ENCODE peak calls at places on chromosomes 5 and 9, in four cellular contexts. C, Y, J and I are unnamed samples.

GRCh38 chr9:36165766-36166149 is 3.4 kb upstream of the CCIN start:
- DNase-seq in C (no peak), J (no peak), Y (no peak), I (no peak)

GRCh38 chr5:62112689-62113220 is 193.3 kb upstream of the KIF2A start:
- DNase-seq in C (no peak), J (no peak), Y (no peak), I (no peak)

GRCh38 chr5:106875591-106876297 is 795.0 kb downstream of the EFNA5 start:
- DNase-seq in J (no peak), Y (peak; percentile 8), C (peak; percentile 31), I (no peak)

GRCh38 chr5:35777358-35778087 is 79.2 kb upstream of the IL7R start:
- DNase-seq in J (no peak), C (peak; percentile 56), Y (peak; percentile 27), I (no peak)

GRCh38 chr5:100903036-100903887 is at the start of gene ST8SIA4:
- DNase-seq in Y (no peak), C (no peak), J (peak; percentile 95), I (peak; percentile 37)

GRCh38 chr5:152883061-152883460 is 478.0 kb upstream of the NMUR2 start:
- DNase-seq in Y (no peak), C (no peak), J (no peak), I (no peak)

GRCh38 chr9:131899248-131899882 is 159.5 kb upstream of the RAPGEF1 start:
- DNase-seq in Y (no peak), C (no peak), J (no peak), I (no peak)

GRCh38 chr5:8683528-8683927 is 814.6 kb downstream of the MTRR start:
- DNase-seq in C (no peak), J (no peak), Y (no peak), I (no peak)

GRCh38 chr9:36275060-36275459 is 16.8 kb upstream of the GNE start:
- DNase-seq in J (no peak), Y (no peak), C (no peak), I (no peak)

GRCh38 chr5:5315068-5315835 is 107.2 kb upstream of the ICE1 start:
- DNase-seq in J (no peak), Y (no peak), C (no peak), I (no peak)

GRCh38 chr9:114898741-114899140 is 31.6 kb downstream of the TNFSF8 start:
- DNase-seq in Y (peak; percentile 28), J (no peak), C (no peak), I (peak; percentile 10)

GRCh38 chr9:124800306-124801259 is 23.6 kb downstream of the OLFML2A start:
- DNase-seq in Y (no peak), C (no peak), J (no peak), I (peak; percentile 72)

GRCh38 chr5:137310051-137310730 is 188.9 kb downstream of the SPOCK1 start:
- DNase-seq in J (no peak), Y (no peak), C (no peak), I (no peak)

GRCh38 chr5:145704724-145705123 is 130.4 kb downstream of the PRELID2 start:
- DNase-seq in J (no peak), C (no peak), Y (no peak), I (no peak)

GRCh38 chr9:70422371-70423043 is 8.1 kb upstream of the KLF9 start:
- DNase-seq in J (no peak), C (no peak), Y (no peak), I (no peak)

GRCh38 chr9:126471084-126471611 is 142.6 kb upstream of the LMX1B start:
- DNase-seq in Y (peak; percentile 92), C (no peak), J (peak; percentile 52), I (peak; percentile 40)

GRCh38 chr5:9691261-9691660 is 61.1 kb upstream of the TAS2R1 start:
- DNase-seq in Y (no peak), C (no peak), J (no peak), I (no peak)

GRCh38 chr5:149936700-149937091 is 7.9 kb downstream of the PDE6A start:
- DNase-seq in J (no peak), Y (no peak), C (no peak), I (no peak)

GRCh38 chr5:41869150-41869738 is 981 bp downstream of the OXCT1 start:
- DNase-seq in Y (no peak), J (no peak), C (peak; percentile 29), I (no peak)

GRCh38 chr5:91074615-91075014 is 308.5 kb downstream of the ARRDC3 start:
- DNase-seq in C (no peak), J (peak; percentile 23), Y (no peak), I (no peak)

GRCh38 chr5:146243217-146243616 is 39.8 kb downstream of the RBM27 start:
- DNase-seq in J (no peak), Y (no peak), C (no peak), I (no peak)

GRCh38 chr9:132036521-132036920 is 43.1 kb downstream of the MED27 start:
- DNase-seq in J (no peak), C (no peak), Y (no peak), I (no peak)

GRCh38 chr5:60727032-60727431 is 27.1 kb upstream of the DEPDC1B start:
- DNase-seq in Y (no peak), J (no peak), C (no peak), I (no peak)

GRCh38 chr5:59133801-59134261 is 551.0 kb downstream of the RAB3C start:
- DNase-seq in C (no peak), J (no peak), Y (no peak), I (no peak)

GRCh38 chr9:10000669-10001068 is 612.1 kb downstream of the PTPRD start:
- DNase-seq in J (no peak), Y (no peak), C (no peak), I (no peak)

GRCh38 chr5:56648460-56649034 is 166.8 kb upstream of the MAP3K1 start:
- DNase-seq in J (no peak), C (no peak), Y (no peak), I (no peak)

GRCh38 chr9:96160866-96161265 is 141.1 kb downstream of the HSD17B3 start:
- DNase-seq in C (no peak), Y (no peak), J (no peak), I (no peak)

GRCh38 chr9:131982683-131983239 is 96.9 kb downstream of the MED27 start:
- DNase-seq in Y (no peak), C (no peak), J (peak; percentile 37), I (no peak)

GRCh38 chr5:125093776-125094175 is 347.3 kb upstream of the ZNF608 start:
- DNase-seq in Y (no peak), C (no peak), J (no peak), I (no peak)

GRCh38 chr5:78566747-78567449 is 81.7 kb downstream of the LHFPL2 start:
- DNase-seq in J (no peak), Y (no peak), C (no peak), I (no peak)

DNA sequence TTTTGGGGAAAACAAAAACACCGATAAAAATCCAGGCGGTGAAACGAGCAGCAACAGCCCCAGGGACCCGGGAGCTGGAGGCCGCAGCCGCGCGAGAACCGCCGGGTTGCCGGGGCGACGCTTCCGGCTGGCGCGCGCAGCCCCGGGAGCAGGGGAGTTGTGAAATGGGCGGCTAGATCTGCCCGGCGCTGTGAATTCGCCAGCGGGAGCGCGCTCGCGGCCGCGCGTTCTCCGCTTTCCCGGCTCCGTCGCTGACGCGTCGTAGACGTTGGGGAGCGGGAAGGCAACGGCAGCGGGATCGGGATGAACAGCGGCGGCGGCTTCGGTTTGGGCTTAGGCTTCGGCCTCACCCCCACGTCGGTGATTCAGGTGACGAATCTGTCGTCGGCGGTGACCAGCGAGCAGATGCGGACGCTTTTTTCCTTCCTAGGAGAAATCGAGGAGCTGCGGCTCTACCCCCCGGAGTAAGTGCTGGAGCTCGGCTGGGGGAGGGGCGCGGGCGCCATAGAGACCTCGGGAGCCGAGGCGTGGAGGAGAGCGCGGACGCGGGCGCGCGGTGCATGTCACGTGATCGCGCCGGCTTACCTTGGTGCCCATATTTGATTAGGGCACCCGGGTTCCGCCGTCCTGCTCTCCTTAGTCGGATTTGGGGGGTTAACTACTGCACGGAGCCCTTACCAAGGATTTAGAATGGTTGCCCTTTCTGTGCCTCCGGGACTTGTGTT is at the start of gene SREK1:
- DNase-seq in J (peak; percentile 63), Y (peak; percentile 56), C (peak; percentile 93), I (peak; percentile 82)
- TF ChIP-seq POLR2AphosphoS5 in J (peak; percentile 83), Y (no peak), C (peak; percentile 89), I (peak; percentile 96)

DNA sequence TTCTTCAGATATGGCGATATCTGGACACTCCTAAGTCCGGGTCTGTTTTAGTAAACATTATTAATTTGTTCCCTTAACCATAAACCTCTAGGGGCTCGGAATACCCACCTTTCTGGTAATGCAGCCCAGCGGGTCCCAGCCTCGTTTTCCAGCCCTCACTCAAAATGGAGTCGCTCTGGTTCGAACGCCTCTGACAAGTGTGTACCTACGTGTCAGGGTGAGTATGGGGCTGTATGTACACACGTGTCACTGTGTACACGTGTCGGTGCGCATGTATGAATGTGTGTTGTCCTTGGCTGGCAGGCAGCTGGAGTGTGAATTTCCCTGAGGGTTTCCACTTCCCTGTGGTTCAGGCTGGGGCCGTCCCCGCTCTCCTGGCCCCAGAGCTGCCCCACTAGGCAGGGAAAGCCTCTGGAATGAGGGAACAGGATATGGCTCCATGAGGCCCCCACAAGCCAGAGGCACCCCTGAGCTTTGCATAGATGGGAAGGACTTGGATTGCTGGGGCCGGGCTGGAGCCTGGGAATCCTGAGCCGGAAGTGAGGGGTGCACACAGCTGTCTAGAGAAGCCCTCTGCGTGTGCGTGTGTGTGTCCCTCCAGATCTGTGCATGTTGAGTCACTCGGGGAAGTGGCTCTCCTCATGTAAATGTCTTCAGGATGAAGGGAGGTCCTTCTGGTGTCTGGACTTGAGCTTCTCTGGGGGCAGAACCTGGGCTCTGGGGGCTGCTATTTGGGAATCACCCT is 160.8 kb upstream of the IER5L start:
- DNase-seq in J (no peak), C (no peak), Y (no peak), I (no peak)
- TF ChIP-seq SPI1 in J (no peak), C (no peak), Y (no peak), I (no peak)

DNA sequence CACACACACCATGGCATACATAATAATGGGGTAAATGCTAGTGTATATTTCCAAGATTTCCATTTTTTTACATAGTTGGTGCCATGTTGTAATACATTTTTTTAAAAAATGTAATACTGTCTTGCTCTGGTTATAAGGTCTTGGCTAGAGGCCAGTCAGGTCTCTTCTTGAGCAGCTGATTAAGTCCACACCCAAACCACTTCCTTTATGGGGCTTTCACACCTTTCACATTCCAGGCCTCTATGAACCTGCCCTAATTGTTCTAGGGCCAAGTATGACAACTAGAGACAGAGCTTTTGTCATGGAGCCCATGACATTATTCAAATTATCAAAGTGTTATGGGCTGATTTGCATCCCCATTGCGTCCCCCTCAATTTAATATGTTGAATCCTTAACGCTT is 495.6 kb upstream of the CTNND2 start:
- DNase-seq in C (no peak), J (no peak), Y (no peak), I (no peak)
- TF ChIP-seq POLR2AphosphoS5 in C (no peak), J (no peak), Y (no peak), I (no peak)

GRCh38 chr9:133389562-133389961 is 13.4 kb downstream of the STKLD1 start:
- DNase-seq in Y (no peak), C (no peak), J (no peak), I (no peak)

GRCh38 chr9:133385452-133385851 is 9.3 kb downstream of the STKLD1 start:
- DNase-seq in J (no peak), Y (no peak), C (no peak), I (no peak)

GRCh38 chr9:133386338-133386737 is 10.2 kb downstream of the STKLD1 start:
- DNase-seq in C (no peak), Y (no peak), J (no peak), I (no peak)

GRCh38 chr9:133389025-133389557 is 12.9 kb downstream of the STKLD1 start:
- DNase-seq in Y (no peak), C (no peak), J (no peak), I (no peak)

DNA sequence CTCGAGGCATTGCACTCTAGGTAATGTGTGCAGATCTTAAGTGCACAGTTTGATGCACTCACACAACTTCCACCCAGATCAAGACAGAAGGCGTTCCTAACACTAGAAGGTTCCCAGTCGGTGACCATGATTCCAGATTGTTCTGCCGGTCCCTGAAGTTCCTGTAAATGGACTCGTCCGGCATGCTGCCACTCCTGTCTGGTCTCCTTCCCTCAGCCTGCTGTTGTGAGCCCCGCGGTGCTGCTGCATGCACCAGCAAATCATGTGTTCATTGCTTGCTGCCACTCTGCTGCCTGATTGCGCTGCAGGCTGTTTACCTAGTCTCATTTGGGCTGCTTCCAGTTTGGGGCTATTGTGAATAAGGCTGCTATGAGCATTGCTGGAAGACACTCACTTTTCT is 11.5 kb downstream of the STKLD1 start:
- DNase-seq in Y (no peak), J (no peak), C (no peak), I (no peak)
- TF ChIP-seq SPI1 in Y (no peak), J (no peak), C (no peak), I (no peak)